ENCODE peak calls at places on chromosomes 13 and 19, in eight cellular contexts. One of them, this sample, is unnamed.

GRCh38 chr19:16013851-16014840 is 62.1 kb upstream of the TPM4 start:
- DNase-seq in type B pancreatic cell: no peak
- DNase-seq in dorsolateral prefrontal cortex: no peak
- DNase-seq in cardiac muscle cell: no peak
- DNase-seq in endothelial cell: no peak
- DNase-seq in IMR-90: no peak
- DNase-seq in tibial artery: peak; percentile 42
- DNase-seq in uterus: no peak
- DNase-seq in this sample: no peak

GRCh38 chr13:114082849-114083645 is 49.4 kb downstream of the RASA3 start:
- DNase-seq in dorsolateral prefrontal cortex: no peak
- DNase-seq in endothelial cell: no peak
- DNase-seq in uterus: no peak
- DNase-seq in cardiac muscle cell: no peak
- DNase-seq in type B pancreatic cell: no peak
- DNase-seq in tibial artery: peak; percentile 39
- DNase-seq in IMR-90: no peak
- DNase-seq in this sample: no peak

GRCh38 chr19:3949294-3949693 is 16.4 kb downstream of the NMRK2 start:
- DNase-seq in cardiac muscle cell: no peak
- DNase-seq in type B pancreatic cell: no peak
- DNase-seq in endothelial cell: no peak
- DNase-seq in dorsolateral prefrontal cortex: no peak
- DNase-seq in IMR-90: no peak
- DNase-seq in uterus: no peak
- DNase-seq in tibial artery: no peak
- DNase-seq in this sample: no peak

GRCh38 chr13:63501702-63502101 is 2086.1 kb upstream of the PCDH20 start:
- DNase-seq in type B pancreatic cell: no peak
- DNase-seq in dorsolateral prefrontal cortex: no peak
- DNase-seq in tibial artery: no peak
- DNase-seq in cardiac muscle cell: peak; percentile 4
- DNase-seq in endothelial cell: no peak
- DNase-seq in IMR-90: peak; percentile 2
- DNase-seq in uterus: no peak
- DNase-seq in this sample: no peak

GRCh38 chr13:75319244-75319643 is 162.7 kb downstream of the TBC1D4 start:
- DNase-seq in endothelial cell: no peak
- DNase-seq in dorsolateral prefrontal cortex: no peak
- DNase-seq in tibial artery: no peak
- DNase-seq in uterus: no peak
- DNase-seq in type B pancreatic cell: no peak
- DNase-seq in IMR-90: peak; percentile 63
- DNase-seq in cardiac muscle cell: no peak
- DNase-seq in this sample: no peak

GRCh38 chr13:61170791-61171330 is 244.8 kb downstream of the PCDH20 start:
- DNase-seq in type B pancreatic cell: no peak
- DNase-seq in IMR-90: no peak
- DNase-seq in uterus: no peak
- DNase-seq in cardiac muscle cell: no peak
- DNase-seq in dorsolateral prefrontal cortex: no peak
- DNase-seq in tibial artery: no peak
- DNase-seq in endothelial cell: no peak
- DNase-seq in this sample: no peak

GRCh38 chr13:63542704-63543215 is 2127.1 kb upstream of the PCDH20 start:
- DNase-seq in uterus: no peak
- DNase-seq in tibial artery: no peak
- DNase-seq in dorsolateral prefrontal cortex: no peak
- DNase-seq in type B pancreatic cell: no peak
- DNase-seq in IMR-90: no peak
- DNase-seq in endothelial cell: no peak
- DNase-seq in cardiac muscle cell: no peak
- DNase-seq in this sample: peak; percentile 18

GRCh38 chr19:16380943-16381755 is 56.5 kb downstream of the KLF2 start:
- DNase-seq in endothelial cell: no peak
- DNase-seq in cardiac muscle cell: no peak
- DNase-seq in IMR-90: no peak
- DNase-seq in uterus: no peak
- DNase-seq in type B pancreatic cell: no peak
- DNase-seq in dorsolateral prefrontal cortex: no peak
- DNase-seq in tibial artery: no peak
- DNase-seq in this sample: no peak

GRCh38 chr19:8487137-8487851 is 15.1 kb downstream of the PRAM1 start:
- DNase-seq in type B pancreatic cell: no peak
- DNase-seq in cardiac muscle cell: no peak
- DNase-seq in tibial artery: no peak
- DNase-seq in IMR-90: no peak
- DNase-seq in endothelial cell: no peak
- DNase-seq in dorsolateral prefrontal cortex: no peak
- DNase-seq in uterus: no peak
- DNase-seq in this sample: no peak

GRCh38 chr19:33441277-33441699 is 67.8 kb downstream of the CEBPG start:
- DNase-seq in tibial artery: peak; percentile 42
- DNase-seq in cardiac muscle cell: no peak
- DNase-seq in dorsolateral prefrontal cortex: peak; percentile 18
- DNase-seq in uterus: no peak
- DNase-seq in IMR-90: no peak
- DNase-seq in endothelial cell: no peak
- DNase-seq in type B pancreatic cell: no peak
- DNase-seq in this sample: no peak

GRCh38 chr13:99758465-99759162 is 213.0 kb downstream of the ZIC5 start:
- DNase-seq in tibial artery: no peak
- DNase-seq in dorsolateral prefrontal cortex: no peak
- DNase-seq in cardiac muscle cell: no peak
- DNase-seq in uterus: no peak
- DNase-seq in IMR-90: no peak
- DNase-seq in endothelial cell: no peak
- DNase-seq in type B pancreatic cell: no peak
- DNase-seq in this sample: no peak

GRCh38 chr13:25330541-25330940 is 29.1 kb downstream of the NUP58 start:
- DNase-seq in endothelial cell: no peak
- DNase-seq in dorsolateral prefrontal cortex: no peak
- DNase-seq in IMR-90: peak; percentile 28
- DNase-seq in cardiac muscle cell: peak; percentile 25
- DNase-seq in type B pancreatic cell: no peak
- DNase-seq in tibial artery: no peak
- DNase-seq in uterus: no peak
- DNase-seq in this sample: no peak

GRCh38 chr19:13974073-13974472 is 21.8 kb downstream of the DCAF15 start:
- DNase-seq in endothelial cell: no peak
- DNase-seq in IMR-90: no peak
- DNase-seq in cardiac muscle cell: no peak
- DNase-seq in dorsolateral prefrontal cortex: no peak
- DNase-seq in type B pancreatic cell: no peak
- DNase-seq in tibial artery: no peak
- DNase-seq in uterus: no peak
- DNase-seq in this sample: no peak

GRCh38 chr19:33040994-33041827 is 23.5 kb downstream of the RHPN2 start:
- DNase-seq in dorsolateral prefrontal cortex: no peak
- DNase-seq in type B pancreatic cell: no peak
- DNase-seq in IMR-90: no peak
- DNase-seq in tibial artery: no peak
- DNase-seq in endothelial cell: no peak
- DNase-seq in cardiac muscle cell: peak; percentile 57
- DNase-seq in uterus: no peak
- DNase-seq in this sample: no peak

GRCh38 chr13:27915301-27916207 is 4.2 kb upstream of the PDX1 start:
- DNase-seq in IMR-90: no peak
- DNase-seq in cardiac muscle cell: no peak
- DNase-seq in type B pancreatic cell: no peak
- DNase-seq in dorsolateral prefrontal cortex: no peak
- DNase-seq in uterus: no peak
- DNase-seq in endothelial cell: no peak
- DNase-seq in tibial artery: no peak
- DNase-seq in this sample: no peak

GRCh38 chr19:13920524-13920923 is 14.5 kb downstream of the CC2D1A start:
- DNase-seq in endothelial cell: no peak
- DNase-seq in type B pancreatic cell: no peak
- DNase-seq in IMR-90: no peak
- DNase-seq in dorsolateral prefrontal cortex: no peak
- DNase-seq in cardiac muscle cell: no peak
- DNase-seq in tibial artery: no peak
- DNase-seq in uterus: no peak
- DNase-seq in this sample: no peak

GRCh38 chr19:8552810-8553209 is 24.4 kb downstream of the MYO1F start:
- DNase-seq in dorsolateral prefrontal cortex: no peak
- DNase-seq in type B pancreatic cell: no peak
- DNase-seq in uterus: no peak
- DNase-seq in tibial artery: no peak
- DNase-seq in IMR-90: peak; percentile 62
- DNase-seq in cardiac muscle cell: peak; percentile 58
- DNase-seq in endothelial cell: peak; percentile 17
- DNase-seq in this sample: peak; percentile 31

GRCh38 chr13:111911754-111912452 is 155.0 kb upstream of the SOX1 start:
- DNase-seq in dorsolateral prefrontal cortex: no peak
- DNase-seq in uterus: no peak
- DNase-seq in type B pancreatic cell: peak; percentile 45
- DNase-seq in cardiac muscle cell: no peak
- DNase-seq in endothelial cell: no peak
- DNase-seq in tibial artery: peak; percentile 48
- DNase-seq in IMR-90: no peak
- DNase-seq in this sample: no peak

DNA sequence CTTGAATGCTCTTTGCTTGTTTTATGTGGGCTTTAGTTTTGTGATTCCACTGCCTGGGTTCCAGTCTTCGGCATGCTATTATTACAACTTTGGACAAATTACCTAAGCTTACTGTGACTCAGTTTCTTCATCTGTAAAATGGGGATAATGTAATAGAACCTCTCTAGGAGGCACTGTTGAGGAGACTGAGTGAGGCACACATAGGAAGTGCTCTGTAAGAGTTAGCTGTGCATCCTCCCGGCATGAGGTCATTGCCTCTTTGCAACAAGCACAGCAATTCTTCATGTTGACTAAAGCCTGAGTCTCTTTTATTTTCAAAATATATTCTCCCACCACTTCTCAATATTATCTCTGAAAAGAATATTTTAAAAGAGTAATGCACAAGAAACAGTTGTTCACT is 227.4 kb downstream of the DLEU7 start:
- DNase-seq in cardiac muscle cell: peak; percentile 24
- DNase-seq in IMR-90: peak; percentile 51
- DNase-seq in type B pancreatic cell: no peak
- DNase-seq in dorsolateral prefrontal cortex: no peak
- DNase-seq in endothelial cell: no peak
- DNase-seq in uterus: no peak
- DNase-seq in tibial artery: no peak
- DNase-seq in this sample: no peak
- TF ChIP-seq CTCF in cardiac muscle cell: no peak
- TF ChIP-seq CTCF in IMR-90: no peak
- TF ChIP-seq CTCF in type B pancreatic cell: no peak
- TF ChIP-seq CTCF in dorsolateral prefrontal cortex: no peak
- TF ChIP-seq CTCF in endothelial cell: no peak
- TF ChIP-seq CTCF in uterus: no peak
- TF ChIP-seq CTCF in tibial artery: no peak
- TF ChIP-seq CTCF in this sample: no peak

DNA sequence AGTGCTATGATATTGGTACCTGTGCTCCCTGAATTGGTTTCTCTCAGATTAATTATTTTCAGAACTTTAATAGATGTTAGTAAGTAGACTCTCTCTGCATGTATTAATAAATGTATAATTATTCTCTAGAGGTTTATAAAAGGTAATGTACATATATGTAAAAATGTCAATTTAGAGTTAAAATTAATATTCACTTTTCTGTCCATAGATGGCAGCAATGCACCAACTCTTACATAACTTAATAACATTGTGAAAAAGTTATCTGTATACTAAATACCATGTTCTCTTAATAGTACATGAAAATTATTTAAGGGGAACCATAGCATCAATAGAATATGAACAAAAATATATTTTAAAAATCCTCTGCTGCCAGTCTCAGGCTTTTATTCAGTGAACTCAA is 515.0 kb upstream of the KLHL1 start:
- DNase-seq in endothelial cell: no peak
- DNase-seq in IMR-90: peak; percentile 0
- DNase-seq in cardiac muscle cell: peak; percentile 21
- DNase-seq in dorsolateral prefrontal cortex: no peak
- DNase-seq in tibial artery: no peak
- DNase-seq in uterus: no peak
- DNase-seq in type B pancreatic cell: no peak
- DNase-seq in this sample: no peak
- TF ChIP-seq CTCF in endothelial cell: peak; percentile 55
- TF ChIP-seq CTCF in IMR-90: peak; percentile 41
- TF ChIP-seq CTCF in cardiac muscle cell: peak; percentile 32
- TF ChIP-seq CTCF in dorsolateral prefrontal cortex: peak; percentile 53
- TF ChIP-seq CTCF in tibial artery: peak; percentile 9
- TF ChIP-seq CTCF in uterus: no peak
- TF ChIP-seq CTCF in type B pancreatic cell: peak; percentile 80
- TF ChIP-seq CTCF in this sample: peak; percentile 75

GRCh38 chr19:19662866-19663291 is 597 bp downstream of the ATP13A1 start:
- DNase-seq in uterus: no peak
- DNase-seq in cardiac muscle cell: peak; percentile 12
- DNase-seq in type B pancreatic cell: no peak
- DNase-seq in endothelial cell: peak; percentile 37
- DNase-seq in tibial artery: no peak
- DNase-seq in dorsolateral prefrontal cortex: no peak
- DNase-seq in IMR-90: peak; percentile 4
- DNase-seq in this sample: no peak

GRCh38 chr19:19661675-19662251 is 1.7 kb downstream of the ATP13A1 start:
- DNase-seq in tibial artery: no peak
- DNase-seq in IMR-90: no peak
- DNase-seq in type B pancreatic cell: no peak
- DNase-seq in uterus: no peak
- DNase-seq in dorsolateral prefrontal cortex: no peak
- DNase-seq in cardiac muscle cell: no peak
- DNase-seq in endothelial cell: no peak
- DNase-seq in this sample: no peak

GRCh38 chr19:19662344-19662743 is 1.1 kb downstream of the ATP13A1 start:
- DNase-seq in IMR-90: no peak
- DNase-seq in dorsolateral prefrontal cortex: no peak
- DNase-seq in type B pancreatic cell: no peak
- DNase-seq in cardiac muscle cell: no peak
- DNase-seq in tibial artery: no peak
- DNase-seq in endothelial cell: no peak
- DNase-seq in uterus: no peak
- DNase-seq in this sample: no peak

GRCh38 chr19:19661141-19661674 is 2.3 kb downstream of the ATP13A1 start:
- DNase-seq in cardiac muscle cell: no peak
- DNase-seq in uterus: no peak
- DNase-seq in endothelial cell: no peak
- DNase-seq in type B pancreatic cell: no peak
- DNase-seq in IMR-90: no peak
- DNase-seq in dorsolateral prefrontal cortex: no peak
- DNase-seq in tibial artery: no peak
- DNase-seq in this sample: no peak

GRCh38 chr19:19663292-19664120 is at the start of gene ATP13A1:
- DNase-seq in endothelial cell: peak; percentile 87
- DNase-seq in type B pancreatic cell: peak; percentile 95
- DNase-seq in cardiac muscle cell: peak; percentile 99
- DNase-seq in IMR-90: peak; percentile 97
- DNase-seq in uterus: peak; percentile 96
- DNase-seq in dorsolateral prefrontal cortex: peak; percentile 96
- DNase-seq in tibial artery: peak; percentile 99
- DNase-seq in this sample: peak; percentile 87
- TF ChIP-seq CTCF in endothelial cell: no peak
- TF ChIP-seq CTCF in type B pancreatic cell: peak; percentile 39
- TF ChIP-seq CTCF in cardiac muscle cell: no peak
- TF ChIP-seq CTCF in IMR-90: no peak
- TF ChIP-seq CTCF in uterus: peak; percentile 20
- TF ChIP-seq CTCF in dorsolateral prefrontal cortex: no peak
- TF ChIP-seq CTCF in tibial artery: no peak
- TF ChIP-seq CTCF in this sample: peak; percentile 40

GRCh38 chr13:97798171-97798821 is 155.2 kb upstream of the IPO5 start:
- DNase-seq in type B pancreatic cell: no peak
- DNase-seq in cardiac muscle cell: peak; percentile 59
- DNase-seq in tibial artery: no peak
- DNase-seq in endothelial cell: no peak
- DNase-seq in IMR-90: no peak
- DNase-seq in dorsolateral prefrontal cortex: no peak
- DNase-seq in uterus: no peak
- DNase-seq in this sample: no peak
- TF ChIP-seq CTCF in type B pancreatic cell: no peak
- TF ChIP-seq CTCF in cardiac muscle cell: no peak
- TF ChIP-seq CTCF in tibial artery: no peak
- TF ChIP-seq CTCF in endothelial cell: no peak
- TF ChIP-seq CTCF in IMR-90: no peak
- TF ChIP-seq CTCF in dorsolateral prefrontal cortex: no peak
- TF ChIP-seq CTCF in uterus: no peak
- TF ChIP-seq CTCF in this sample: no peak

This sample was measured in neural crest cell.